ENCODE peak calls at places on chromosomes 13 and 19, in ten cellular contexts. F, K, O, M, N, L, I, R, G and Q are unnamed samples.

GRCh38 chr13:112616586-112617381 is 28.8 kb upstream of the TUBGCP3 start:
- DNase-seq in F (no peak), K (no peak), O (no peak), G (peak; percentile 52), R (peak; percentile 18), N (peak; percentile 41), M (peak; percentile 22), L (peak; percentile 53), I (peak; percentile 10), Q (no peak)

GRCh38 chr13:96238241-96238640 is 148.3 kb downstream of the HS6ST3 start:
- DNase-seq in L (no peak), G (no peak), K (no peak), N (no peak), O (no peak), I (no peak), M (no peak), R (no peak), F (no peak), Q (no peak)

GRCh38 chr19:16627194-16627927 is 643 bp downstream of the MED26 start:
- DNase-seq in L (peak; percentile 24), I (no peak), N (no peak), G (no peak), M (peak; percentile 7), R (no peak), F (no peak), K (no peak), O (no peak), Q (peak; percentile 39)

GRCh38 chr13:38394777-38395504 is 45.3 kb downstream of the UFM1 start:
- DNase-seq in N (no peak), O (no peak), M (no peak), G (no peak), K (no peak), R (no peak), F (no peak), I (no peak), L (no peak), Q (no peak)

GRCh38 chr13:38349386-38350113 is at the start of gene UFM1:
- DNase-seq in I (peak; percentile 75), G (peak; percentile 96), R (peak; percentile 92), F (peak; percentile 92), M (peak; percentile 92), K (peak; percentile 72), O (peak; percentile 86), L (peak; percentile 94), N (peak; percentile 93), Q (peak; percentile 91)

GRCh38 chr19:47421844-47422395 is 2.6 kb upstream of the MEIS3 start:
- DNase-seq in R (no peak), K (no peak), O (no peak), I (no peak), N (no peak), F (no peak), G (no peak), M (no peak), L (peak; percentile 49), Q (no peak)

GRCh38 chr13:65594255-65594654 is 1635.9 kb downstream of the PCDH9 start:
- DNase-seq in K (no peak), R (peak; percentile 61), I (no peak), M (no peak), F (no peak), L (no peak), N (no peak), G (peak; percentile 82), O (no peak), Q (no peak)

GRCh38 chr13:73406454-73406853 is 347.6 kb downstream of the KLF5 start:
- DNase-seq in I (no peak), O (no peak), L (no peak), K (no peak), M (no peak), R (no peak), F (no peak), G (no peak), N (no peak), Q (no peak)

GRCh38 chr13:29846475-29847256 is 3.8 kb downstream of the UBL3 start:
- DNase-seq in R (no peak), K (no peak), L (no peak), F (no peak), N (no peak), O (no peak), I (no peak), G (no peak), M (no peak), Q (no peak)

GRCh38 chr13:113997845-113998751 is 24.2 kb upstream of the C13orf46 start:
- DNase-seq in M (peak; percentile 48), O (no peak), G (peak; percentile 79), R (peak; percentile 77), K (peak; percentile 52), I (no peak), N (peak; percentile 35), F (peak; percentile 16), L (no peak), Q (no peak)

GRCh38 chr19:6119031-6119430 is 8.7 kb upstream of the RFX2 start:
- DNase-seq in M (no peak), K (no peak), I (no peak), L (no peak), R (no peak), F (no peak), G (no peak), N (no peak), O (no peak), Q (no peak)

GRCh38 chr13:43058318-43058674 is 34.9 kb downstream of the DNAJC15 start:
- DNase-seq in K (no peak), R (peak; percentile 81), F (no peak), I (no peak), O (no peak), N (no peak), G (peak; percentile 62), M (peak; percentile 24), L (no peak), Q (no peak)

GRCh38 chr13:79432992-79433391 is 26.9 kb upstream of the RBM26 start:
- DNase-seq in F (no peak), O (no peak), K (no peak), N (no peak), R (no peak), G (no peak), M (no peak), L (no peak), I (no peak), Q (no peak)

GRCh38 chr13:79429309-79429708 is 23.3 kb upstream of the RBM26 start:
- DNase-seq in F (no peak), G (no peak), N (no peak), M (no peak), L (no peak), O (no peak), I (no peak), R (no peak), K (no peak), Q (no peak)

GRCh38 chr13:79435549-79435948 is 29.5 kb upstream of the RBM26 start:
- DNase-seq in G (peak; percentile 68), I (no peak), M (no peak), N (no peak), L (no peak), K (no peak), O (no peak), R (peak; percentile 22), F (no peak), Q (no peak)

GRCh38 chr13:79432086-79432485 is 26.0 kb upstream of the RBM26 start:
- DNase-seq in F (no peak), R (no peak), G (no peak), N (no peak), O (no peak), L (no peak), I (no peak), K (no peak), M (no peak), Q (no peak)

GRCh38 chr13:79434578-79434977 is 28.5 kb upstream of the RBM26 start:
- DNase-seq in K (no peak), I (no peak), L (no peak), O (no peak), M (no peak), G (peak; percentile 42), N (no peak), F (no peak), R (peak; percentile 57), Q (no peak)
- H3K27me3 ChIP-seq in K (no peaks in the 10 kb centered on the region), I (no peaks in the 10 kb centered on the region), L (no peaks in the 10 kb centered on the region), O (no peaks in the 10 kb centered on the region), M (no peaks in the 10 kb centered on the region), G (no peaks in the 10 kb centered on the region), N (no peaks in the 10 kb centered on the region), F (no peaks in the 10 kb centered on the region), R (no peaks in the 10 kb centered on the region), Q (no peaks in the 10 kb centered on the region)

DNA sequence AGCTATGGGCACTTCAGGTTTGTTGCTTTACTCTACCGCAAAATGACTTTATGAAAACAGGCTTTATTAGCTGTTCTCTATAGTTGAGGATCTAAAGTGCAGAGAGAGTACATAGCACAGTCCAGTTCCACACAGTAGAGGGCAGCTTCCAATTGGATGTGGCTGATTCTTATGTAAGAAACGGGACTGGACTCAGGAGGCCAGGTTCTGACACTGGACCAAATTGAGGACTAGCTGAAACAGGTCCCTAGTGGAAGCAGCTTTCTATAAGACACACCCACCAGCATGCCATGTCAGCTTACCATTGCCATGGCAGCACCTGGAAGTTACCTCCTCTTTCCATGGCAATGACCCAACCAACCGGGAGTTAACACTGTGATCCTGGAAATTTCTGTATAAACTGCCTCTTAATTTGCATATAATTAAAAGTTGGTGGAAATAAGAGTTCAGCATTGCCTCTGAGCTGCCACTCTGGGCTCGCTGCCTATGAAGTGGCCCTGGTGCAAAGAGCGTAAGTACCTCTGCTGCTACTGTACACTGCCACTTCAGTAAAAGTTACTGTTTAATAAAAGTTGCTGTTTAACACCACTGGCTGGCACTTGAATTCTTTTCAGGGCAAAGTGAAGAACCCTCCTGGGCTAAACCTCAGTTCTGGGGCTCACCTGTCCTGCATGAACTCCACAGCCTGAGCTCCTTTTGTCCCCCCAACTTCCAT is 211.9 kb upstream of the SLC10A2 start:
- DNase-seq in O (no peak), G (no peak), R (no peak), I (no peak), F (no peak), L (no peak), K (no peak), M (no peak), N (no peak), Q (no peak)
- TF ChIP-seq CTCF in O (no peak), G (no peak), R (no peak), I (no peak), F (no peak), L (peak; percentile 15), K (no peak), M (no peak), N (no peak), Q (no peak)

GRCh38 chr13:24746618-24747247 is 17.2 kb upstream of the RNF17 start:
- DNase-seq in F (no peak), M (no peak), G (no peak), N (no peak), R (no peak), O (no peak), I (no peak), K (no peak), L (peak; percentile 57), Q (peak; percentile 52)
- H3K27me3 ChIP-seq in F (no peaks in the 10 kb centered on the region), M (peaks cover 66% of the 10 kb centered on the region), G (peaks cover 37% of the 10 kb centered on the region), N (no peaks in the 10 kb centered on the region), R (peaks cover 45% of the 10 kb centered on the region), O (peaks cover 60% of the 10 kb centered on the region), I (no peaks in the 10 kb centered on the region), K (peaks cover 44% of the 10 kb centered on the region), L (peaks cover 86% of the 10 kb centered on the region), Q (peaks cover 4% of the 10 kb centered on the region)

DNA sequence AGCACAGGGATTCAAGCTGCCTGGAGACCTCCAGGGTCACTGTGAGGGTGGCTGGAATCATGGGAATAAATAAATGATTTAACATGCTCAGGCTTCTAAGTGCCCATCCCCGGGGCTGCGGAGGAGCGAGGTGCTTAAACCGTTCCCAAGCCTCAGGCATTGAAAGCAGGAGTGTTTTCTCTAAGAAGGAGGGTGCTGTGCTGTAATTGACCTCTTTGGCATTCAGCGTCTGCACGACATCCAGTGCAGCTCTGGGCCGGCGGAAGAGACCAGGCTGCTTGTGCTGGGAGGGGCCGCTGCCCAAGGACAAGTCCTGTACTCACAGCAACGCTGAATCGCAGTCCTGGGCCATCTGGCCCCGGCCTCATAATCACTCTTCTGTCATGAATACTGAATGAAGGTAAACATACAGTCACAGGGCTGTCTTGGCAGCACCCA is 24.9 kb downstream of the GPR42 start:
- DNase-seq in L (peak; percentile 18), N (peak; percentile 82), G (no peak), R (no peak), K (no peak), I (no peak), O (no peak), M (no peak), F (no peak), Q (no peak)
- TF ChIP-seq CTCF in L (no peak), N (no peak), G (no peak), R (no peak), K (no peak), I (no peak), O (no peak), M (no peak), F (no peak), Q (no peak)